ENCODE peak calls at places on chromosomes 5 and 9, in five cellular contexts. One of them, this sample, is unnamed.

GRCh38 chr5:179620293-179620692 is 3.2 kb downstream of the HNRNPH1 start:
- DNase-seq in ascending aorta: no peak
- DNase-seq in colonic mucosa: no peak
- DNase-seq in GM10248: no peak
- DNase-seq in mesothelial cell of epicardium: no peak
- DNase-seq in this sample: no peak

GRCh38 chr9:24509850-24510249 is 35.8 kb downstream of the IZUMO3 start:
- DNase-seq in ascending aorta: no peak
- DNase-seq in colonic mucosa: no peak
- DNase-seq in GM10248: no peak
- DNase-seq in mesothelial cell of epicardium: no peak
- DNase-seq in this sample: no peak

GRCh38 chr9:967851-968641 is 8.4 kb upstream of the DMRT3 start:
- DNase-seq in ascending aorta: no peak
- DNase-seq in colonic mucosa: no peak
- DNase-seq in GM10248: no peak
- DNase-seq in mesothelial cell of epicardium: no peak
- DNase-seq in this sample: no peak

GRCh38 chr9:134606951-134607733 is 34.5 kb upstream of the COL5A1 start:
- DNase-seq in ascending aorta: peak
- DNase-seq in colonic mucosa: peak
- DNase-seq in GM10248: no peak
- DNase-seq in mesothelial cell of epicardium: no peak
- DNase-seq in this sample: no peak

GRCh38 chr5:181136361-181136955 is 5.5 kb upstream of the OR2V1 start:
- DNase-seq in ascending aorta: no peak
- DNase-seq in colonic mucosa: no peak
- DNase-seq in GM10248: no peak
- DNase-seq in mesothelial cell of epicardium: no peak
- DNase-seq in this sample: no peak

GRCh38 chr5:151646334-151646733 is 40.4 kb downstream of the SPARC start:
- DNase-seq in ascending aorta: no peak
- DNase-seq in colonic mucosa: no peak
- DNase-seq in GM10248: no peak
- DNase-seq in mesothelial cell of epicardium: no peak
- DNase-seq in this sample: no peak

GRCh38 chr5:153901449-153901848 is 137.3 kb downstream of the FAM114A2 start:
- DNase-seq in ascending aorta: no peak
- DNase-seq in colonic mucosa: no peak
- DNase-seq in GM10248: no peak
- DNase-seq in mesothelial cell of epicardium: no peak
- DNase-seq in this sample: no peak

GRCh38 chr9:38133595-38133994 is 64.6 kb upstream of the SHB start:
- DNase-seq in ascending aorta: no peak
- DNase-seq in colonic mucosa: no peak
- DNase-seq in GM10248: no peak
- DNase-seq in mesothelial cell of epicardium: no peak
- DNase-seq in this sample: no peak

GRCh38 chr5:90356612-90357011 is 52.9 kb downstream of the CETN3 start:
- DNase-seq in ascending aorta: no peak
- DNase-seq in colonic mucosa: no peak
- DNase-seq in GM10248: no peak
- DNase-seq in mesothelial cell of epicardium: no peak
- DNase-seq in this sample: no peak

GRCh38 chr5:80186634-80187033 is 69.2 kb downstream of the SERINC5 start:
- DNase-seq in ascending aorta: no peak
- DNase-seq in colonic mucosa: peak
- DNase-seq in GM10248: no peak
- DNase-seq in mesothelial cell of epicardium: no peak
- DNase-seq in this sample: no peak

GRCh38 chr9:105901514-105902109 is 207.3 kb downstream of the TMEM38B start:
- DNase-seq in ascending aorta: no peak
- DNase-seq in colonic mucosa: no peak
- DNase-seq in GM10248: peak
- DNase-seq in mesothelial cell of epicardium: peak
- DNase-seq in this sample: no peak

GRCh38 chr9:86176468-86176867 is 77.1 kb upstream of the GOLM1 start:
- DNase-seq in ascending aorta: no peak
- DNase-seq in colonic mucosa: no peak
- DNase-seq in GM10248: no peak
- DNase-seq in mesothelial cell of epicardium: no peak
- DNase-seq in this sample: no peak

GRCh38 chr9:16333697-16334096 is 536.8 kb downstream of the BNC2 start:
- DNase-seq in ascending aorta: no peak
- DNase-seq in colonic mucosa: no peak
- DNase-seq in GM10248: no peak
- DNase-seq in mesothelial cell of epicardium: no peak
- DNase-seq in this sample: no peak

GRCh38 chr5:107519900-107520354 is 150.8 kb downstream of the EFNA5 start:
- DNase-seq in ascending aorta: no peak
- DNase-seq in colonic mucosa: no peak
- DNase-seq in GM10248: no peak
- DNase-seq in mesothelial cell of epicardium: no peak
- DNase-seq in this sample: no peak

GRCh38 chr9:21994526-21994995 is at the start of gene CDKN2B-AS1:
- DNase-seq in ascending aorta: no peak
- DNase-seq in colonic mucosa: peak
- DNase-seq in GM10248: peak
- DNase-seq in mesothelial cell of epicardium: peak
- DNase-seq in this sample: no peak

GRCh38 chr9:95363051-95363841 is 45.7 kb upstream of the FANCC start:
- DNase-seq in ascending aorta: no peak
- DNase-seq in colonic mucosa: no peak
- DNase-seq in GM10248: no peak
- DNase-seq in mesothelial cell of epicardium: no peak
- DNase-seq in this sample: no peak

GRCh38 chr9:28620011-28620410 is 1046.7 kb upstream of the C9orf72 start:
- DNase-seq in ascending aorta: no peak
- DNase-seq in colonic mucosa: no peak
- DNase-seq in GM10248: no peak
- DNase-seq in mesothelial cell of epicardium: no peak
- DNase-seq in this sample: no peak

GRCh38 chr5:9196403-9197224 is 349.3 kb downstream of the SEMA5A start:
- DNase-seq in ascending aorta: no peak
- DNase-seq in colonic mucosa: no peak
- DNase-seq in GM10248: no peak
- DNase-seq in mesothelial cell of epicardium: no peak
- DNase-seq in this sample: no peak

GRCh38 chr9:113556877-113557593 is 93.5 kb downstream of the RGS3 start:
- DNase-seq in ascending aorta: peak
- DNase-seq in colonic mucosa: no peak
- DNase-seq in GM10248: no peak
- DNase-seq in mesothelial cell of epicardium: no peak
- DNase-seq in this sample: no peak

GRCh38 chr5:132019857-132020555 is 8.5 kb upstream of the ACSL6 start:
- DNase-seq in ascending aorta: peak
- DNase-seq in colonic mucosa: no peak
- DNase-seq in GM10248: peak
- DNase-seq in mesothelial cell of epicardium: no peak
- DNase-seq in this sample: no peak

GRCh38 chr5:144092510-144092909 is 77.9 kb downstream of the YIPF5 start:
- DNase-seq in ascending aorta: no peak
- DNase-seq in colonic mucosa: no peak
- DNase-seq in GM10248: no peak
- DNase-seq in mesothelial cell of epicardium: no peak
- DNase-seq in this sample: no peak

GRCh38 chr9:106927916-106928315 is 65.0 kb downstream of the ZNF462 start:
- DNase-seq in ascending aorta: no peak
- DNase-seq in colonic mucosa: no peak
- DNase-seq in GM10248: no peak
- DNase-seq in mesothelial cell of epicardium: no peak
- DNase-seq in this sample: no peak

GRCh38 chr9:28770226-28770625 is 1196.9 kb upstream of the C9orf72 start:
- DNase-seq in ascending aorta: no peak
- DNase-seq in colonic mucosa: no peak
- DNase-seq in GM10248: no peak
- DNase-seq in mesothelial cell of epicardium: no peak
- DNase-seq in this sample: no peak

GRCh38 chr5:143749581-143750204 is 62.3 kb upstream of the HMHB1 start:
- DNase-seq in ascending aorta: no peak
- DNase-seq in colonic mucosa: no peak
- DNase-seq in GM10248: no peak
- DNase-seq in mesothelial cell of epicardium: no peak
- DNase-seq in this sample: no peak

GRCh38 chr5:135993894-135994514 is 34.8 kb upstream of the TGFBI start:
- DNase-seq in ascending aorta: no peak
- DNase-seq in colonic mucosa: no peak
- DNase-seq in GM10248: no peak
- DNase-seq in mesothelial cell of epicardium: no peak
- DNase-seq in this sample: no peak

GRCh38 chr5:82347213-82347947 is 69.2 kb upstream of the RPS23 start:
- DNase-seq in ascending aorta: peak
- DNase-seq in colonic mucosa: no peak
- DNase-seq in GM10248: no peak
- DNase-seq in mesothelial cell of epicardium: no peak
- DNase-seq in this sample: no peak

GRCh38 chr5:104018299-104018698 is 455.7 kb upstream of the NUDT12 start:
- DNase-seq in ascending aorta: no peak
- DNase-seq in colonic mucosa: no peak
- DNase-seq in GM10248: no peak
- DNase-seq in mesothelial cell of epicardium: no peak
- DNase-seq in this sample: no peak

GRCh38 chr9:121698627-121699270 is 47.3 kb downstream of the DAB2IP start:
- DNase-seq in ascending aorta: no peak
- DNase-seq in colonic mucosa: no peak
- DNase-seq in GM10248: peak
- DNase-seq in mesothelial cell of epicardium: peak
- DNase-seq in this sample: peak

GRCh38 chr5:2238732-2239131 is 356.0 kb upstream of the IRX4 start:
- DNase-seq in ascending aorta: no peak
- DNase-seq in colonic mucosa: no peak
- DNase-seq in GM10248: no peak
- DNase-seq in mesothelial cell of epicardium: no peak
- DNase-seq in this sample: no peak

GRCh38 chr5:108003178-108003577 is 332.4 kb upstream of the EFNA5 start:
- DNase-seq in ascending aorta: no peak
- DNase-seq in colonic mucosa: no peak
- DNase-seq in GM10248: peak
- DNase-seq in mesothelial cell of epicardium: no peak
- DNase-seq in this sample: no peak

GRCh38 chr5:115703514-115703913 is 77.7 kb upstream of the TMED7 start:
- DNase-seq in ascending aorta: no peak
- DNase-seq in colonic mucosa: no peak
- DNase-seq in GM10248: no peak
- DNase-seq in mesothelial cell of epicardium: no peak
- DNase-seq in this sample: no peak

GRCh38 chr9:127181315-127181580 is 58.8 kb upstream of the ANGPTL2 start:
- DNase-seq in ascending aorta: peak
- DNase-seq in colonic mucosa: no peak
- DNase-seq in GM10248: no peak
- DNase-seq in mesothelial cell of epicardium: no peak
- DNase-seq in this sample: peak

GRCh38 chr5:107331882-107332281 is 338.9 kb downstream of the EFNA5 start:
- DNase-seq in ascending aorta: no peak
- DNase-seq in colonic mucosa: no peak
- DNase-seq in GM10248: no peak
- DNase-seq in mesothelial cell of epicardium: no peak
- DNase-seq in this sample: no peak

GRCh38 chr5:167255931-167256330 is 1035.5 kb upstream of the WWC1 start:
- DNase-seq in ascending aorta: no peak
- DNase-seq in colonic mucosa: no peak
- DNase-seq in GM10248: no peak
- DNase-seq in mesothelial cell of epicardium: no peak
- DNase-seq in this sample: no peak

GRCh38 chr5:167263185-167263584 is 1028.3 kb upstream of the WWC1 start:
- DNase-seq in ascending aorta: no peak
- DNase-seq in colonic mucosa: no peak
- DNase-seq in GM10248: no peak
- DNase-seq in mesothelial cell of epicardium: no peak
- DNase-seq in this sample: no peak

GRCh38 chr5:167261309-167262100 is 1029.9 kb upstream of the WWC1 start:
- DNase-seq in ascending aorta: no peak
- DNase-seq in colonic mucosa: no peak
- DNase-seq in GM10248: no peak
- DNase-seq in mesothelial cell of epicardium: no peak
- DNase-seq in this sample: no peak
- TF ChIP-seq CTCF in ascending aorta: no peak
- TF ChIP-seq CTCF in colonic mucosa: peak
- TF ChIP-seq CTCF in GM10248: no peak
- TF ChIP-seq CTCF in mesothelial cell of epicardium: no peak
- TF ChIP-seq CTCF in this sample: peak

GRCh38 chr9:108933641-108934322 is at the start of gene ELP1:
- DNase-seq in ascending aorta: peak
- DNase-seq in colonic mucosa: peak
- DNase-seq in GM10248: peak
- DNase-seq in mesothelial cell of epicardium: peak
- DNase-seq in this sample: peak
- TF ChIP-seq CTCF in ascending aorta: peak
- TF ChIP-seq CTCF in colonic mucosa: no peak
- TF ChIP-seq CTCF in GM10248: peak
- TF ChIP-seq CTCF in mesothelial cell of epicardium: no peak
- TF ChIP-seq CTCF in this sample: peak

GRCh38 chr5:134938020-134938419 is 29.7 kb upstream of the CATSPER3 start:
- DNase-seq in ascending aorta: no peak
- DNase-seq in colonic mucosa: no peak
- DNase-seq in GM10248: no peak
- DNase-seq in mesothelial cell of epicardium: no peak
- DNase-seq in this sample: no peak

GRCh38 chr5:134937547-134937946 is 30.2 kb upstream of the CATSPER3 start:
- DNase-seq in ascending aorta: no peak
- DNase-seq in colonic mucosa: no peak
- DNase-seq in GM10248: no peak
- DNase-seq in mesothelial cell of epicardium: no peak
- DNase-seq in this sample: no peak

GRCh38 chr5:134932508-134932907 is 27.6 kb downstream of the PCBD2 start:
- DNase-seq in ascending aorta: no peak
- DNase-seq in colonic mucosa: no peak
- DNase-seq in GM10248: no peak
- DNase-seq in mesothelial cell of epicardium: no peak
- DNase-seq in this sample: no peak

GRCh38 chr5:134935711-134936602 is 31.0 kb downstream of the PCBD2 start:
- DNase-seq in ascending aorta: no peak
- DNase-seq in colonic mucosa: no peak
- DNase-seq in GM10248: no peak
- DNase-seq in mesothelial cell of epicardium: no peak
- DNase-seq in this sample: no peak

GRCh38 chr5:134934202-134934601 is 29.3 kb downstream of the PCBD2 start:
- DNase-seq in ascending aorta: no peak
- DNase-seq in colonic mucosa: no peak
- DNase-seq in GM10248: no peak
- DNase-seq in mesothelial cell of epicardium: no peak
- DNase-seq in this sample: no peak
- TF ChIP-seq CTCF in ascending aorta: no peak
- TF ChIP-seq CTCF in colonic mucosa: no peak
- TF ChIP-seq CTCF in GM10248: no peak
- TF ChIP-seq CTCF in mesothelial cell of epicardium: no peak
- TF ChIP-seq CTCF in this sample: no peak

DNA sequence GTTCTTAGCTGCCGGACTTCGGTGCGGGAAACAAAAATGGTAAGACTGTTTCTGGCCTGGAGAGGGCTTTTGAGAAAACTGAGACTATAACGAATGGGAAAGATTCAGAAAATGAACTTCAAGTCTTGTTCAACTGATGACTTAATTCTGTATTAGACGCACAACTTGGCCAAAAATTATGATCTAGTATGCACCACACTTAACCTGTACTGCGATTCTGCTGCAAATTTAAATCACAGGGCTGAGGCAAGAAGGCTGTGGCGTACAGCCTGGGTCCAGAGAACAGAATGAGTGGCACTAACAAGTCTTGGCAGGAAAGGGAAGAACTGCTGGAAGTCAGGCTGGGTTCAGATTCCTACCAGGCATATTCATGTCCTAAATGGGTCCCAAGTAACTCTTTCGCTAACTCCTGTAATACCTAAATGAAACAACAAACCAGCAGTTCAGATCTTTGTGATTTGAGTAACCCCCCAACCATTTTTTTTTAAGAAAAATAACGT is 781 bp upstream of the COL23A1 start:
- DNase-seq in ascending aorta: no peak
- DNase-seq in colonic mucosa: no peak
- DNase-seq in GM10248: no peak
- DNase-seq in mesothelial cell of epicardium: no peak
- DNase-seq in this sample: no peak
- TF ChIP-seq CTCF in ascending aorta: no peak
- TF ChIP-seq CTCF in colonic mucosa: no peak
- TF ChIP-seq CTCF in GM10248: no peak
- TF ChIP-seq CTCF in mesothelial cell of epicardium: peak
- TF ChIP-seq CTCF in this sample: peak